ENCODE peak calls at places on chromosomes 7 and 10, in eight cellular contexts. K is aorta; P is transverse colon; C is HepG2; F is tibial artery; W is pancreas; D is CD8-positive, alpha-beta memory T cell; Q is heart right ventricle. H is an unnamed sample.

GRCh38 chr7:5629941-5630340 is 151.5 kb downstream of the RNF216 start:
- DNase-seq in C (no peak), P (no peak), D (no peak), W (no peak), K (no peak), F (no peak), Q (no peak), H (peak; percentile 70)

GRCh38 chr7:33062023-33062781 is at the start of gene NT5C3A:
- DNase-seq in Q (peak; percentile 50), C (no peak), K (peak; percentile 53), D (no peak), F (peak; percentile 64), P (peak; percentile 52), W (peak; percentile 84), H (no peak)

GRCh38 chr7:39952791-39953190 is 2.7 kb downstream of the CDK13 start:
- DNase-seq in K (no peak), Q (no peak), W (no peak), D (no peak), P (no peak), C (no peak), F (no peak), H (no peak)

GRCh38 chr7:98297619-98298286 is 16.3 kb downstream of the BRI3 start:
- DNase-seq in D (no peak), C (no peak), F (no peak), Q (no peak), W (no peak), K (no peak), P (peak; percentile 7), H (no peak)

GRCh38 chr10:122072491-122072890 is 83.5 kb downstream of the TACC2 start:
- DNase-seq in W (no peak), D (no peak), K (no peak), Q (no peak), C (no peak), P (no peak), F (no peak), H (no peak)

GRCh38 chr7:90538405-90538804 is 57.7 kb upstream of the CDK14 start:
- DNase-seq in P (no peak), K (no peak), W (no peak), Q (no peak), D (no peak), C (no peak), F (no peak), H (no peak)

GRCh38 chr10:91307489-91307888 is 87.0 kb downstream of the PCGF5 start:
- DNase-seq in C (no peak), F (no peak), P (no peak), W (no peak), Q (no peak), K (no peak), D (no peak), H (no peak)

GRCh38 chr10:17076626-17077025 is 53.0 kb downstream of the CUBN start:
- DNase-seq in K (no peak), C (no peak), D (no peak), Q (no peak), F (no peak), W (no peak), P (no peak), H (no peak)

GRCh38 chr7:14293434-14293833 is 304.0 kb upstream of the ETV1 start:
- DNase-seq in F (no peak), K (no peak), Q (no peak), D (no peak), W (no peak), P (no peak), C (no peak), H (no peak)

GRCh38 chr7:44291066-44291732 is 34.2 kb downstream of the CAMK2B start:
- DNase-seq in C (no peak), D (no peak), P (peak; percentile 11), K (peak; percentile 77), W (peak; percentile 74), F (peak; percentile 71), Q (peak; percentile 81), H (no peak)

GRCh38 chr10:14241196-14241595 is 89.5 kb downstream of the FRMD4A start:
- DNase-seq in C (no peak), F (no peak), Q (no peak), K (no peak), W (no peak), D (no peak), P (no peak), H (no peak)
- H3K4me3 ChIP-seq in C (no peak overlapping the region), F (no peak overlapping the region), Q (no peak overlapping the region), K (no peak overlapping the region), W (no peak overlapping the region), D (no peak overlapping the region), P (no peak overlapping the region), H (no peak overlapping the region)

GRCh38 chr10:26727005-26727404 is 29.5 kb downstream of the PDSS1 start:
- DNase-seq in P (no peak), Q (no peak), W (no peak), F (no peak), D (no peak), K (no peak), C (no peak), H (no peak)
- H3K36me3 ChIP-seq in P (peaks cover 30% of the 10 kb centered on the region), Q (peaks cover 45% of the 10 kb centered on the region), W (peaks cover 4% of the 10 kb centered on the region), F (peaks cover 13% of the 10 kb centered on the region), D (no peaks in the 10 kb centered on the region), K (no peaks in the 10 kb centered on the region), C (peaks cover 8% of the 10 kb centered on the region), H (peaks cover 6% of the 10 kb centered on the region)

DNA sequence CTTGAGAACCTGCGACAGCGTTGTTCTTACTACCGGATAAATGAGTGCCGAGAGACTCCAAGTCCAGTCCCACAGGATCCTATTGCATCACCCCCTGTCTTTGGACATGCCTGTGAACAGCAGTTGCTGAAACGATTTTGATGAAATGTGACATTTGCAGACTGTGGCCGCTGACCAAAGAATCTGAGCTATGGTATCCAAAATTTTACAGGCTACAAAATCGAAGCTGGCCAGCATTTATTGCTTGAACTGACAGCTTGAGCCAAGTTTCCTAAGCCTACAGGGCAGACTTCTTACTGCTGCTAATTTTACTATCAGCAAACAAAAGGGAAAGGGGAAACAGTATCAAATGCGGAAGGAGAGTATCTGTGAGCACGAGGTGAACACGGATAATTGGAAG is 12.1 kb upstream of the NPVF start:
- DNase-seq in W (no peak), F (peak; percentile 84), Q (no peak), D (no peak), P (no peak), C (no peak), K (peak; percentile 63), H (no peak)
- H3K4me3 ChIP-seq in W (no peak overlapping the region), F (peak overlapping the region; percentile 11), Q (no peak overlapping the region), D (no peak overlapping the region), P (no peak overlapping the region), C (no peak overlapping the region), K (peak overlapping the region; percentile 34), H (no peak overlapping the region)

GRCh38 chr7:134443396-134444070 is 15.4 kb downstream of the AKR1B1 start:
- DNase-seq in K (no peak), P (no peak), C (no peak), D (no peak), F (no peak), Q (no peak), W (no peak), H (no peak)

GRCh38 chr7:134446446-134446845 is 12.5 kb downstream of the AKR1B1 start:
- DNase-seq in P (no peak), F (no peak), Q (no peak), W (no peak), C (no peak), D (no peak), K (no peak), H (no peak)

GRCh38 chr7:134446923-134447322 is 12.0 kb downstream of the AKR1B1 start:
- DNase-seq in P (no peak), D (no peak), K (no peak), F (no peak), Q (no peak), C (no peak), W (no peak), H (no peak)

GRCh38 chr7:134444198-134444960 is 14.5 kb downstream of the AKR1B1 start:
- DNase-seq in D (no peak), Q (peak; percentile 52), P (no peak), W (no peak), F (no peak), C (no peak), K (no peak), H (no peak)

GRCh38 chr7:134444961-134445315 is 14.0 kb downstream of the AKR1B1 start:
- DNase-seq in Q (no peak), W (no peak), C (no peak), D (no peak), P (no peak), F (no peak), K (no peak), H (no peak)
- H3K36me3 ChIP-seq in Q (peaks cover 98% of the 10 kb centered on the region), W (peaks cover 45% of the 10 kb centered on the region), C (peaks cover 27% of the 10 kb centered on the region), D (peaks cover 55% of the 10 kb centered on the region), P (peaks cover 22% of the 10 kb centered on the region), F (peaks cover 90% of the 10 kb centered on the region), K (peaks cover 3% of the 10 kb centered on the region), H (peaks cover 81% of the 10 kb centered on the region)

H was measured in CD4-positive, CD25-positive, alpha-beta regulatory T cell.